ENCODE peak calls at places on chromosomes 5 and 9, in five cellular contexts. C, T, Q, G and P are unnamed samples.

GRCh38 chr5:81630721-81631120 is 120.2 kb downstream of the SSBP2 start:
- DNase-seq in T (no peak), Q (no peak), C (no peak), G (no peak), P (no peak)

GRCh38 chr9:97938081-97938644 is at the start of gene HEMGN:
- DNase-seq in Q (no peak), G (no peak), T (no peak), C (no peak), P (no peak)

GRCh38 chr9:32622948-32623347 is 12.5 kb downstream of the TAF1L start:
- DNase-seq in G (no peak), C (no peak), T (no peak), Q (no peak), P (no peak)

GRCh38 chr5:17283121-17283415 is 65.6 kb downstream of the BASP1 start:
- DNase-seq in G (no peak), C (no peak), Q (no peak), T (no peak), P (no peak)

GRCh38 chr9:74172874-74173273 is 324.3 kb upstream of the RORB start:
- DNase-seq in Q (no peak), T (no peak), C (no peak), G (no peak), P (no peak)

GRCh38 chr9:127267793-127268507 is 3.4 kb downstream of the GARNL3 start:
- DNase-seq in C (no peak), T (no peak), Q (no peak), G (no peak), P (no peak)

GRCh38 chr9:22617156-22617555 is 170.5 kb downstream of the DMRTA1 start:
- DNase-seq in Q (no peak), C (no peak), G (peak), T (no peak), P (no peak)

GRCh38 chr9:114770991-114771390 is 34.8 kb downstream of the TNFSF15 start:
- DNase-seq in T (peak), C (no peak), Q (no peak), G (no peak), P (no peak)

GRCh38 chr5:54570923-54571322 is 53.4 kb downstream of the SNX18 start:
- DNase-seq in G (peak), T (no peak), C (no peak), Q (no peak), P (peak)

GRCh38 chr9:113581865-113582697 is 118.6 kb downstream of the RGS3 start:
- DNase-seq in C (no peak), G (peak), T (no peak), Q (peak), P (no peak)

GRCh38 chr5:95654196-95654595 is 7.6 kb downstream of the RFESD start:
- DNase-seq in Q (no peak), C (no peak), G (no peak), T (no peak), P (no peak)

GRCh38 chr5:130032807-130033206 is 128.5 kb downstream of the CHSY3 start:
- DNase-seq in C (no peak), G (no peak), Q (peak), T (no peak), P (no peak)

GRCh38 chr9:130398487-130399240 is 46.1 kb upstream of the ASS1 start:
- DNase-seq in G (no peak), T (no peak), Q (no peak), C (no peak), P (no peak)

GRCh38 chr5:150020249-150020648 is 19.7 kb downstream of the HMGXB3 start:
- DNase-seq in C (no peak), T (no peak), G (no peak), Q (no peak), P (no peak)
- H3K4me3 ChIP-seq in C (no peak), T (no peak), G (no peak), Q (no peak), P (no peak)

GRCh38 chr5:38258037-38258318 is 381 bp upstream of the EGFLAM start:
- DNase-seq in Q (no peak), C (no peak), G (no peak), T (no peak), P (no peak)
- H3K4me3 ChIP-seq in Q (peak), C (peak), G (peak), T (peak), P (peak)

GRCh38 chr9:129178579-129178909 is 483 bp upstream of the IER5L start:
- DNase-seq in Q (no peak), C (no peak), T (no peak), G (no peak), P (no peak)
- H3K4me3 ChIP-seq in Q (no peak), C (no peak), T (peak), G (peak), P (peak)

GRCh38 chr9:70924380-70924779 is 197.0 kb downstream of the TRPM3 start:
- DNase-seq in T (no peak), Q (no peak), C (no peak), G (peak), P (peak)
- H3K4me3 ChIP-seq in T (no peak), Q (no peak), C (no peak), G (peak), P (peak)